ENCODE peak calls at places on chromosome 11, in four cellular contexts. One of them, this sample, is unnamed.

GRCh38 chr11:15118431-15118830 is 3.7 kb downstream of the INSC start:
- DNase-seq in fibroblast of pulmonary artery: no peak
- DNase-seq in CD8-positive, alpha-beta memory T cell: no peak
- DNase-seq in LoVo: no peak
- DNase-seq in this sample: no peak

GRCh38 chr11:40602866-40603578 is 856.4 kb downstream of the LRRC4C start:
- DNase-seq in CD8-positive, alpha-beta memory T cell: no peak
- DNase-seq in fibroblast of pulmonary artery: no peak
- DNase-seq in LoVo: no peak
- DNase-seq in this sample: no peak

GRCh38 chr11:18600915-18601569 is 1.5 kb downstream of the MISFA start:
- DNase-seq in LoVo: no peak
- DNase-seq in CD8-positive, alpha-beta memory T cell: no peak
- DNase-seq in fibroblast of pulmonary artery: no peak
- DNase-seq in this sample: no peak

GRCh38 chr11:65439331-65440181 is 17.0 kb downstream of the NEAT1 start:
- DNase-seq in CD8-positive, alpha-beta memory T cell: no peak
- DNase-seq in LoVo: no peak
- DNase-seq in fibroblast of pulmonary artery: peak; percentile 49
- DNase-seq in this sample: no peak

GRCh38 chr11:120267319-120267718 is 27.4 kb downstream of the POU2F3 start:
- DNase-seq in CD8-positive, alpha-beta memory T cell: no peak
- DNase-seq in LoVo: no peak
- DNase-seq in fibroblast of pulmonary artery: no peak
- DNase-seq in this sample: no peak

GRCh38 chr11:66188580-66188979 is 79.9 kb upstream of the RAB1B start:
- DNase-seq in fibroblast of pulmonary artery: peak; percentile 73
- DNase-seq in CD8-positive, alpha-beta memory T cell: no peak
- DNase-seq in LoVo: no peak
- DNase-seq in this sample: no peak

GRCh38 chr11:66951927-66952337 is 6.3 kb downstream of the PC start:
- DNase-seq in CD8-positive, alpha-beta memory T cell: no peak
- DNase-seq in LoVo: no peak
- DNase-seq in fibroblast of pulmonary artery: peak; percentile 32
- DNase-seq in this sample: no peak

GRCh38 chr11:123180166-123180565 is 14.9 kb downstream of the CLMP start:
- DNase-seq in fibroblast of pulmonary artery: peak; percentile 46
- DNase-seq in LoVo: no peak
- DNase-seq in CD8-positive, alpha-beta memory T cell: no peak
- DNase-seq in this sample: no peak

GRCh38 chr11:30107899-30108298 is 91.1 kb upstream of the KCNA4 start:
- DNase-seq in CD8-positive, alpha-beta memory T cell: no peak
- DNase-seq in fibroblast of pulmonary artery: peak; percentile 92
- DNase-seq in LoVo: peak; percentile 47
- DNase-seq in this sample: no peak

This sample was measured in effector CD4-positive, alpha-beta T cell.